ENCODE peak calls at places on chromosomes 16 and 17, in ten cellular contexts. One of them, this sample, is unnamed.

GRCh38 chr17:8469964-8470363 is 34.3 kb downstream of the NDEL1 start:
- DNase-seq in Caco-2: no peak
- DNase-seq in heart right ventricle: no peak
- DNase-seq in PC-3: no peak
- DNase-seq in thoracic aorta: no peak
- DNase-seq in gastrocnemius medialis: peak; percentile 51
- DNase-seq in keratinocyte: no peak
- DNase-seq in heart left ventricle: no peak
- DNase-seq in sigmoid colon: no peak
- DNase-seq in spleen: no peak
- DNase-seq in this sample: no peak

GRCh38 chr16:50502616-50503000 is 45.6 kb upstream of the NKD1 start:
- DNase-seq in heart left ventricle: no peak
- DNase-seq in gastrocnemius medialis: no peak
- DNase-seq in spleen: no peak
- DNase-seq in thoracic aorta: no peak
- DNase-seq in PC-3: no peak
- DNase-seq in sigmoid colon: no peak
- DNase-seq in keratinocyte: no peak
- DNase-seq in heart right ventricle: no peak
- DNase-seq in Caco-2: no peak
- DNase-seq in this sample: no peak

GRCh38 chr17:80008848-80009247 is 26.8 kb downstream of the TBC1D16 start:
- DNase-seq in keratinocyte: no peak
- DNase-seq in sigmoid colon: no peak
- DNase-seq in thoracic aorta: no peak
- DNase-seq in heart right ventricle: no peak
- DNase-seq in Caco-2: no peak
- DNase-seq in spleen: no peak
- DNase-seq in gastrocnemius medialis: no peak
- DNase-seq in PC-3: no peak
- DNase-seq in heart left ventricle: no peak
- DNase-seq in this sample: no peak

GRCh38 chr16:77359065-77359502 is 75.8 kb downstream of the ADAMTS18 start:
- DNase-seq in thoracic aorta: no peak
- DNase-seq in gastrocnemius medialis: no peak
- DNase-seq in Caco-2: peak; percentile 53
- DNase-seq in heart right ventricle: no peak
- DNase-seq in PC-3: peak; percentile 75
- DNase-seq in heart left ventricle: no peak
- DNase-seq in sigmoid colon: no peak
- DNase-seq in spleen: no peak
- DNase-seq in keratinocyte: no peak
- DNase-seq in this sample: no peak

GRCh38 chr17:7323731-7324437 is 5.3 kb downstream of the NEURL4 start:
- DNase-seq in keratinocyte: no peak
- DNase-seq in spleen: peak; percentile 90
- DNase-seq in heart left ventricle: peak; percentile 52
- DNase-seq in Caco-2: no peak
- DNase-seq in thoracic aorta: no peak
- DNase-seq in gastrocnemius medialis: peak; percentile 42
- DNase-seq in sigmoid colon: peak; percentile 71
- DNase-seq in PC-3: peak; percentile 7
- DNase-seq in heart right ventricle: no peak
- DNase-seq in this sample: peak; percentile 75

GRCh38 chr17:65438708-65439294 is 122.6 kb downstream of the AXIN2 start:
- DNase-seq in thoracic aorta: no peak
- DNase-seq in Caco-2: no peak
- DNase-seq in heart left ventricle: no peak
- DNase-seq in gastrocnemius medialis: no peak
- DNase-seq in PC-3: peak; percentile 60
- DNase-seq in spleen: no peak
- DNase-seq in heart right ventricle: no peak
- DNase-seq in keratinocyte: no peak
- DNase-seq in sigmoid colon: no peak
- DNase-seq in this sample: no peak

GRCh38 chr17:40074871-40075215 is 12.1 kb downstream of the THRA start:
- DNase-seq in heart right ventricle: no peak
- DNase-seq in heart left ventricle: no peak
- DNase-seq in PC-3: no peak
- DNase-seq in gastrocnemius medialis: no peak
- DNase-seq in Caco-2: no peak
- DNase-seq in thoracic aorta: no peak
- DNase-seq in spleen: no peak
- DNase-seq in keratinocyte: no peak
- DNase-seq in sigmoid colon: no peak
- DNase-seq in this sample: no peak

GRCh38 chr16:28090646-28091377 is 27.3 kb upstream of the GSG1L start:
- DNase-seq in sigmoid colon: no peak
- DNase-seq in PC-3: peak; percentile 36
- DNase-seq in thoracic aorta: no peak
- DNase-seq in heart right ventricle: no peak
- DNase-seq in keratinocyte: no peak
- DNase-seq in gastrocnemius medialis: no peak
- DNase-seq in spleen: peak; percentile 49
- DNase-seq in Caco-2: no peak
- DNase-seq in heart left ventricle: no peak
- DNase-seq in this sample: no peak

GRCh38 chr17:64418506-64419339 is 28.1 kb upstream of the PECAM1 start:
- DNase-seq in thoracic aorta: no peak
- DNase-seq in PC-3: peak; percentile 87
- DNase-seq in gastrocnemius medialis: no peak
- DNase-seq in sigmoid colon: peak; percentile 41
- DNase-seq in keratinocyte: no peak
- DNase-seq in spleen: no peak
- DNase-seq in heart right ventricle: no peak
- DNase-seq in Caco-2: peak; percentile 55
- DNase-seq in heart left ventricle: no peak
- DNase-seq in this sample: no peak

GRCh38 chr17:41492351-41492750 is 2.6 kb upstream of the KRT36 start:
- DNase-seq in heart right ventricle: no peak
- DNase-seq in PC-3: no peak
- DNase-seq in spleen: no peak
- DNase-seq in keratinocyte: no peak
- DNase-seq in heart left ventricle: no peak
- DNase-seq in sigmoid colon: no peak
- DNase-seq in Caco-2: no peak
- DNase-seq in gastrocnemius medialis: peak; percentile 21
- DNase-seq in thoracic aorta: no peak
- DNase-seq in this sample: no peak

GRCh38 chr16:89368604-89369249 is 121.6 kb downstream of the ANKRD11 start:
- DNase-seq in heart right ventricle: no peak
- DNase-seq in spleen: no peak
- DNase-seq in heart left ventricle: no peak
- DNase-seq in Caco-2: no peak
- DNase-seq in keratinocyte: no peak
- DNase-seq in gastrocnemius medialis: no peak
- DNase-seq in sigmoid colon: no peak
- DNase-seq in thoracic aorta: no peak
- DNase-seq in PC-3: no peak
- DNase-seq in this sample: no peak

GRCh38 chr17:29723283-29724047 is 100.8 kb upstream of the CORO6 start:
- DNase-seq in heart right ventricle: no peak
- DNase-seq in keratinocyte: no peak
- DNase-seq in Caco-2: no peak
- DNase-seq in sigmoid colon: no peak
- DNase-seq in PC-3: no peak
- DNase-seq in thoracic aorta: no peak
- DNase-seq in spleen: no peak
- DNase-seq in heart left ventricle: no peak
- DNase-seq in gastrocnemius medialis: no peak
- DNase-seq in this sample: no peak

GRCh38 chr16:87461466-87461975 is 31.3 kb downstream of the ZCCHC14 start:
- DNase-seq in heart left ventricle: peak; percentile 54
- DNase-seq in spleen: no peak
- DNase-seq in heart right ventricle: peak; percentile 68
- DNase-seq in Caco-2: peak; percentile 96
- DNase-seq in thoracic aorta: peak; percentile 23
- DNase-seq in keratinocyte: peak; percentile 87
- DNase-seq in gastrocnemius medialis: peak; percentile 44
- DNase-seq in PC-3: peak; percentile 95
- DNase-seq in sigmoid colon: peak; percentile 81
- DNase-seq in this sample: peak; percentile 94

GRCh38 chr17:65558683-65559311 is 2.7 kb downstream of the AXIN2 start:
- DNase-seq in gastrocnemius medialis: no peak
- DNase-seq in sigmoid colon: no peak
- DNase-seq in heart left ventricle: no peak
- DNase-seq in thoracic aorta: no peak
- DNase-seq in keratinocyte: no peak
- DNase-seq in spleen: no peak
- DNase-seq in PC-3: no peak
- DNase-seq in Caco-2: no peak
- DNase-seq in heart right ventricle: no peak
- DNase-seq in this sample: no peak

GRCh38 chr17:66455022-66455547 is 152.7 kb downstream of the PRKCA start:
- DNase-seq in thoracic aorta: no peak
- DNase-seq in Caco-2: no peak
- DNase-seq in heart right ventricle: no peak
- DNase-seq in PC-3: no peak
- DNase-seq in keratinocyte: no peak
- DNase-seq in gastrocnemius medialis: no peak
- DNase-seq in sigmoid colon: no peak
- DNase-seq in spleen: no peak
- DNase-seq in heart left ventricle: no peak
- DNase-seq in this sample: no peak

GRCh38 chr16:65600629-65601028 is 478.8 kb upstream of the CDH11 start:
- DNase-seq in keratinocyte: no peak
- DNase-seq in heart right ventricle: no peak
- DNase-seq in PC-3: no peak
- DNase-seq in gastrocnemius medialis: no peak
- DNase-seq in Caco-2: no peak
- DNase-seq in heart left ventricle: no peak
- DNase-seq in thoracic aorta: no peak
- DNase-seq in sigmoid colon: no peak
- DNase-seq in spleen: no peak
- DNase-seq in this sample: no peak

GRCh38 chr17:79618383-79619067 is 7.7 kb upstream of the RBFOX3 start:
- DNase-seq in keratinocyte: no peak
- DNase-seq in spleen: peak; percentile 21
- DNase-seq in thoracic aorta: no peak
- DNase-seq in sigmoid colon: peak; percentile 44
- DNase-seq in heart left ventricle: no peak
- DNase-seq in Caco-2: no peak
- DNase-seq in heart right ventricle: no peak
- DNase-seq in PC-3: no peak
- DNase-seq in gastrocnemius medialis: peak; percentile 1
- DNase-seq in this sample: peak; percentile 8

GRCh38 chr16:57137043-57137442 is 44.7 kb downstream of the CPNE2 start:
- DNase-seq in keratinocyte: no peak
- DNase-seq in spleen: peak; percentile 70
- DNase-seq in PC-3: no peak
- DNase-seq in sigmoid colon: no peak
- DNase-seq in Caco-2: no peak
- DNase-seq in heart right ventricle: no peak
- DNase-seq in thoracic aorta: no peak
- DNase-seq in heart left ventricle: no peak
- DNase-seq in gastrocnemius medialis: no peak
- DNase-seq in this sample: no peak
- H3K4me1 ChIP-seq in keratinocyte: peaks cover 10% of the 10 kb centered on the region
- H3K4me1 ChIP-seq in spleen: peaks cover 57% of the 10 kb centered on the region
- H3K4me1 ChIP-seq in PC-3: no peaks in the 10 kb centered on the region
- H3K4me1 ChIP-seq in sigmoid colon: no peaks in the 10 kb centered on the region
- H3K4me1 ChIP-seq in Caco-2: peaks cover 7% of the 10 kb centered on the region
- H3K4me1 ChIP-seq in heart right ventricle: peaks cover 29% of the 10 kb centered on the region
- H3K4me1 ChIP-seq in thoracic aorta: peaks cover 4% of the 10 kb centered on the region
- H3K4me1 ChIP-seq in heart left ventricle: peaks cover 20% of the 10 kb centered on the region
- H3K4me1 ChIP-seq in gastrocnemius medialis: no peaks in the 10 kb centered on the region
- H3K4me1 ChIP-seq in this sample: peaks cover 40% of the 10 kb centered on the region

DNA sequence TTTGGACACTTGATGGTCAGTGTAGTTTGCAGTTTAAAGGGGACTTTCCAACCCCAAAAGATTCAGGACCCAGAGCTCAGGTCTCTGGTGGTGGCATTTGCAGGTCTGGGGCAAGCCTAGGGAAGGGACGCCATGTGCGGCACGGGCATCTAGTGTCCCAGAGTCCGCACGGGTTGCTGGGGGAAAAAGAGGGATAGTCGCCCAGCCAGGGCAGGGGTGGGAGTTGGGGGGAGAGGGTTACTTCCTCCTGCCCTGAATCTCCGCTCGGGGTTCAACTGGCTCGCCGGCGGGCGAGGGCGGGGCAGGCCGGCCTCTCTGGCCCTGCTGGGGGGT is 239 bp upstream of the CA7 start:
- DNase-seq in Caco-2: no peak
- DNase-seq in thoracic aorta: no peak
- DNase-seq in keratinocyte: no peak
- DNase-seq in spleen: no peak
- DNase-seq in gastrocnemius medialis: no peak
- DNase-seq in sigmoid colon: no peak
- DNase-seq in heart right ventricle: no peak
- DNase-seq in PC-3: no peak
- DNase-seq in heart left ventricle: no peak
- DNase-seq in this sample: no peak
- H3K4me3 ChIP-seq in Caco-2: peak overlapping the region; percentile 43
- H3K4me3 ChIP-seq in thoracic aorta: peak overlapping the region; percentile 67
- H3K4me3 ChIP-seq in keratinocyte: no peak overlapping the region
- H3K4me3 ChIP-seq in spleen: peak overlapping the region; percentile 37
- H3K4me3 ChIP-seq in gastrocnemius medialis: peak overlapping the region; percentile 48
- H3K4me3 ChIP-seq in sigmoid colon: peak overlapping the region; percentile 33
- H3K4me3 ChIP-seq in heart right ventricle: peak overlapping the region; percentile 54
- H3K4me3 ChIP-seq in PC-3: peak overlapping the region; percentile 62
- H3K4me3 ChIP-seq in heart left ventricle: peak overlapping the region; percentile 51
- H3K4me3 ChIP-seq in this sample: peak overlapping the region; percentile 45

GRCh38 chr17:4560837-4561241 is 462 bp upstream of the GGT6 start:
- DNase-seq in thoracic aorta: no peak
- DNase-seq in gastrocnemius medialis: no peak
- DNase-seq in sigmoid colon: peak; percentile 61
- DNase-seq in PC-3: no peak
- DNase-seq in Caco-2: no peak
- DNase-seq in spleen: no peak
- DNase-seq in heart right ventricle: no peak
- DNase-seq in heart left ventricle: no peak
- DNase-seq in keratinocyte: no peak
- DNase-seq in this sample: peak; percentile 41
- TF ChIP-seq CTCF in thoracic aorta: no peak
- TF ChIP-seq CTCF in gastrocnemius medialis: no peak
- TF ChIP-seq CTCF in sigmoid colon: no peak
- TF ChIP-seq CTCF in PC-3: peak; percentile 21
- TF ChIP-seq CTCF in Caco-2: peak; percentile 4
- TF ChIP-seq CTCF in spleen: no peak
- TF ChIP-seq CTCF in heart right ventricle: no peak
- TF ChIP-seq CTCF in heart left ventricle: no peak
- TF ChIP-seq CTCF in keratinocyte: no peak
- TF ChIP-seq CTCF in this sample: no peak

DNA sequence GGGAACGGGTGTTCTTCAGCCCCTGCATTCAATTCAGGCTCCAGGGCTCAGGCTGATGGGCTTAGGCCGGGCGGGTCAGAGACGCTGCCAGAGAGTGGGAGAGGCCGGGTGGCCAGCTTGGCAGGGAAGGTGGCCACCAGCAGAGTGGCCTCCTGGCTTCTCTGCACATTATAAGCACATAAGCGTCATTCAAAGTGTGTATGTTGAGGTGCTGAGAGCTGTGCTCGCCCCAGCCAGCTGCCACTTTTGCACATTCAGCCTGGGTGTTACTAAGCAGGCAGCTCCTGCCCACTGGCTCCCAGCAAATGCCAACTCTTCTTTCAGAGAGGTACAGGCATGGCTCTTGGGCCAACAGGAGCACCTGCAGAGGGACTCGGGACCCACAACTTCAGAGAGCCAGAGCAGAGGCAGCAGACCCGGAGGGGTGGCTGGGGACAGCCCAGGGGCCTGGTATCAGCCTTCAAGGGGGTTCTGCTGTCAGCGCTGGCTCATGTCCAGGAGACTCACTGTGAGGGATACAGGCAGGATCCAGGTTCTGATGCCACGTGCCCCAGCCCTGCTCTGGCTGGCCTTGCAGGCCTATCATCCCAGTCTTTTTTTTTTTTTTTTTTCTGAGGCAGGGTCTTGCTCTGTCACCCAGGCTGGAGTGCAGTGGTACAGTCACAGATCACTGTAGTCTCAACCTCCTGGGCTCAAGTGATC is 8.8 kb upstream of the MTSS2 start:
- DNase-seq in PC-3: no peak
- DNase-seq in keratinocyte: no peak
- DNase-seq in spleen: no peak
- DNase-seq in Caco-2: no peak
- DNase-seq in heart right ventricle: no peak
- DNase-seq in thoracic aorta: no peak
- DNase-seq in gastrocnemius medialis: no peak
- DNase-seq in heart left ventricle: no peak
- DNase-seq in sigmoid colon: no peak
- DNase-seq in this sample: no peak
- H3K4me1 ChIP-seq in PC-3: peaks cover 41% of the 10 kb centered on the region
- H3K4me1 ChIP-seq in keratinocyte: peaks cover 62% of the 10 kb centered on the region
- H3K4me1 ChIP-seq in spleen: peaks cover 99% of the 10 kb centered on the region
- H3K4me1 ChIP-seq in Caco-2: peaks cover 44% of the 10 kb centered on the region
- H3K4me1 ChIP-seq in heart right ventricle: peaks cover 96% of the 10 kb centered on the region
- H3K4me1 ChIP-seq in thoracic aorta: peaks cover 53% of the 10 kb centered on the region
- H3K4me1 ChIP-seq in gastrocnemius medialis: peaks cover 77% of the 10 kb centered on the region
- H3K4me1 ChIP-seq in heart left ventricle: peaks cover 93% of the 10 kb centered on the region
- H3K4me1 ChIP-seq in sigmoid colon: peaks cover 91% of the 10 kb centered on the region
- H3K4me1 ChIP-seq in this sample: peaks cover 87% of the 10 kb centered on the region